ENCODE peak calls at places on chromosome 2, in seven cellular contexts. J is sigmoid colon; B is left lung; D is hepatocyte; U is prostate gland; Q is CD8-positive, alpha-beta memory T cell; V is GM23248. M is an unnamed sample. For H3K9me3 and H3K4me1, the result is how much of the 10 kb centered on the place peaks cover.

GRCh38 chr2:241777167-241777685 is 604 bp downstream of the GAL3ST2 start:
- DNase-seq in V (no peak), U (no peak), B (peak), J (peak), D (no peak), Q (no peak), M (no peak)

GRCh38 chr2:113236367-113237159 is 42.2 kb downstream of the PAX8 start:
- DNase-seq in D (no peak), Q (no peak), B (no peak), U (no peak), J (peak), V (peak), M (no peak)

GRCh38 chr2:147937744-147938349 is 82.7 kb downstream of the ORC4 start:
- DNase-seq in V (peak), B (no peak), J (no peak), D (peak), Q (no peak), U (no peak), M (peak)

GRCh38 chr2:230898016-230898415 is 27.0 kb downstream of the GPR55 start:
- DNase-seq in D (peak), B (no peak), U (no peak), J (peak), V (no peak), Q (no peak), M (peak)

GRCh38 chr2:20451761-20452499 is 5.1 kb downstream of the RHOB start:
- DNase-seq in V (no peak), Q (no peak), J (peak), D (no peak), B (no peak), U (no peak), M (no peak)

GRCh38 chr2:141055526-141055925 is 1075.3 kb downstream of the LRP1B start:
- DNase-seq in B (no peak), U (no peak), V (peak), Q (no peak), D (no peak), J (no peak), M (no peak)

GRCh38 chr2:26685312-26685711 is 7.2 kb upstream of the KCNK3 start:
- DNase-seq in Q (no peak), B (no peak), V (no peak), J (peak), D (no peak), U (no peak), M (no peak)

GRCh38 chr2:223731503-223731902 is 105.9 kb downstream of the AP1S3 start:
- DNase-seq in B (no peak), U (no peak), D (no peak), V (no peak), J (no peak), Q (no peak), M (no peak)

GRCh38 chr2:238505892-238506280 is 79.2 kb downstream of the ASB1 start:
- DNase-seq in U (no peak), B (no peak), D (no peak), V (no peak), Q (no peak), J (peak), M (no peak)

GRCh38 chr2:226125151-226125550 is 674.5 kb downstream of the IRS1 start:
- DNase-seq in B (no peak), D (no peak), Q (no peak), U (no peak), J (no peak), V (no peak), M (no peak)

GRCh38 chr2:181474227-181474626 is 17.0 kb downstream of the ITGA4 start:
- DNase-seq in U (no peak), D (no peak), Q (no peak), V (no peak), B (no peak), J (no peak), M (no peak)

GRCh38 chr2:175180701-175181103 is 808 bp downstream of the ATP5MC3 start:
- DNase-seq in B (no peak), V (peak), Q (peak), U (no peak), D (peak), J (peak), M (peak)

GRCh38 chr2:175181877-175182308 is 383 bp upstream of the ATP5MC3 start:
- DNase-seq in B (no peak), D (no peak), J (no peak), U (no peak), Q (no peak), V (no peak), M (no peak)

GRCh38 chr2:175183674-175184073 is 2.2 kb upstream of the ATP5MC3 start:
- DNase-seq in Q (no peak), B (no peak), V (no peak), D (no peak), J (no peak), U (no peak), M (no peak)

GRCh38 chr2:175176624-175177023 is 4.9 kb downstream of the ATP5MC3 start:
- DNase-seq in J (no peak), B (no peak), Q (no peak), U (no peak), D (no peak), V (no peak), M (no peak)

DNA sequence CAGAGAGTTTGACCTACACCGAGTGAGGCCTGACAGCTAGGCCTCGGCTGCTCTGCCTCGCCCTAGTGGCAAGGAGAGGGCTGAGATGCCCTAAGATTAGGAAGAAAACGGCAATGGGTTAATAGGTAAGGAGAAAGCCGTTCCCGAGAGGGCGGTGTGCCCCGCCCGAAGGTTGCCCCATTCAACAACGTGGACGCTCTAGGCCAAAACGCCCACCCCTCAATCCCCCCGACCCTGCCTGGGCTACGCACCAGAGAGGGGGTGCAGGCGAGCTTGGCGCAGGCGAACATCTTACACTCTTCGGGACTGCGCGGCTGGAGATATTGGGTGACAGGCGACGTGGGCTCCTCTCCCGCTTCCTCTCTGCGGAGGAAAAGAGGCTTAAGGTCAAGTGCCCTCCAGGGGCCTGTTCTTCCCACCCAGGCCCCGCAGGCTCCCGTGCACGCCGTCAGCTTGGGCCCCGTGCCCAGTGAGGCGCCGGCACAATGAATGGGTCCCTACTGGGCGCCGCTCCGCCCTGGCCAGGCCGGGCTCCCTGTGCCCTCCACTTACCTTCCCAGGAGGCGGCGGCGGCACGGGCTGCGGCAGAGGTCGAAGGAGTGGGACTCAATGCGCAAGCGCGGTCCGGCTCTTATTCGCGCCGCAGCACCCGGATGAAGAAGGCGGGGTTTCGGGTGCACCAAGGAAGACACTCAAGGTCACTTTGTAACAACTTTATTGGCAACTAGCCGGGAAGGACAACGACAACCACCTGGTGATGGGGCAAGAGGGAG is at the start of gene ATP5MC3:
- DNase-seq in U (peak), B (peak), V (peak), J (peak), Q (peak), D (peak), M (peak)
- H3K4me3 ChIP-seq in U (peak), B (peak), V (peak), J (peak), Q (peak), D (peak), M (peak)

DNA sequence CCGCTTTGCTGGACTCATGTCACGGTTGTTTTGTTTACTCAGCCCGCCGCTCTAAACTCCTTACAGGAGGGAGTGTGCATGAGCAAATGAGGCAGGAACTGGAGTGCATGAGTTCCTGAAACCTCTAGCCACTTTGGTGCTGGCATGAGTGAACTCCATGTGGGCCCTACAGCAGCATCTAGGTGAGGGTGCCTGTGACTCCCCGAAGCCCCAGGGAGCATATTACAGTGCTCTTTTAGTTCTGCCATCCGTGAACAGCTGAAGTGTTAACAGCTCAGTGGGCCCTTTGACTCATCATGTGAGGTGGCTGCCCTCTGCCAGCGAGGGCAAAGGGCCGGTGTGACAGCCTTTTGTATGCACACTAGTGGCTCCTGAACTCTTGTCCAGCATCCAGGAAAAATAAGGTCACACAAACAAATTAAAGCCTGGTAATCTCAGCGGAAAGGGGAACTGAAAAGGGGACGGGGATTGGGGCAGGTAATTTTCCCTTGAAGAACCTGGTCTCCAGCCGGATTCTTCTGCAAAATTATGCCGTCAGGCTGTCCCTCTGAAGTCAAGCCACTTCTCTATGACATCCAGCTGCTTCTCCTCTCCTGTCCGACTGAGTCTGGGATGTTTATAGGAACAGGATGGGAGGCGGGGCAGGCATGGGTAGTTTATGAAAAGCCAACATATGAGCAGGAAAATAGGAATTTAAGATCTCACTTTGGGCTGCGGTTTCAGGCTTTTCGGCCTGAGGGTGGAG is 1668.6 kb downstream of the SUCLG1 start:
- DNase-seq in B (no peak), V (peak), D (peak), Q (no peak), U (no peak), J (no peak), M (no peak)
- H3K9me3 ChIP-seq in B (under half), V (under half), D (under half), Q (under half), U (under half), J (under half), M (under half)

GRCh38 chr2:68771211-68771721 is 36.7 kb downstream of the ARHGAP25 start:
- DNase-seq in U (no peak), Q (no peak), J (no peak), B (no peak), V (no peak), D (no peak), M (no peak)

GRCh38 chr2:68768461-68768860 is 33.9 kb downstream of the ARHGAP25 start:
- DNase-seq in Q (no peak), D (no peak), J (no peak), B (no peak), U (no peak), V (no peak), M (no peak)

GRCh38 chr2:68770271-68771111 is 35.9 kb downstream of the ARHGAP25 start:
- DNase-seq in J (no peak), B (no peak), U (no peak), V (no peak), Q (no peak), D (no peak), M (no peak)

GRCh38 chr2:68768951-68769350 is 34.3 kb downstream of the ARHGAP25 start:
- DNase-seq in Q (no peak), J (no peak), D (no peak), U (no peak), V (no peak), B (no peak), M (no peak)

DNA sequence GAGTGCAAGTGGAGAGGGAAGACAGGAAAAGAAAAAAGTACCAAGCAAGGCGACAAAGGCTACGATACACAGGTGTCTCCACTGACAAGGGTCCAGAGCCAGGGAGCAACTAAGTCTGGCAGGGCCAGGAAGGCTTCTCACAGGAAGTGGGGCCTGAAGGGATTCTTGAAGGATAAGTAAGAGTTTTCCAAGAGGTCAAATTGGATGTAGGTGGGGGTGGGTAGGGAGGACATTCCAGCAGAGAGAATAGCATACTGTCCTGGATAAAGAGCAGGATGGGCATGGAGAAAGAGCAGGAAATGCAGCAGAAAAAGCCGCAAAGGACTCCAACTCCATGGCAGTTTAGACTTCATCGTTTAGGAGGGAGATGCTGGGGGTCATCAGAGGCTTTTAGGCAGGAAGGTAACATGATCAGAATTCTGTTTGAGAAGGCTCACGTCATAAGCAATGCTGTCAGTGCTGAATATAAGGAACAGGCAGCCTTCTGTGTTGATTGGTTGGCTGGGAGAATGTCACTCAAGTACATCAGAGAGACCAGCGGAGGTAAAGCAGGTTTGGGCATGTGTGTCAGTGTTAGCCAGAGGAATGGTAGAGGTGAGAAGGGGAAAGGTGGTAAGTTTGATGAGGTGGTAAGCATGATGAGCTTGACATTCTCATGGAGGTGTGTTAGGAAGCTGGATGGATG is 35.1 kb downstream of the ARHGAP25 start:
- DNase-seq in V (no peak), Q (no peak), B (no peak), D (no peak), U (no peak), J (no peak), M (no peak)
- H3K4me1 ChIP-seq in V (under half), Q (half or more), B (half or more), D (under half), U (under half), J (under half), M (half or more)

GRCh38 chr2:42050350-42051167 is 2.7 kb downstream of the PKDCC start:
- DNase-seq in J (no peak), B (no peak), D (no peak), Q (no peak), V (peak), U (no peak), M (no peak)
- H3K4me3 ChIP-seq in J (peak), B (peak), D (peak), Q (no peak), V (peak), U (peak), M (no peak)

GRCh38 chr2:191759200-191759507 is 81.2 kb downstream of the NABP1 start:
- DNase-seq in D (no peak), J (no peak), V (no peak), B (no peak), U (no peak), Q (no peak), M (no peak)

GRCh38 chr2:191757256-191757655 is 79.3 kb downstream of the NABP1 start:
- DNase-seq in D (no peak), J (no peak), B (no peak), U (no peak), V (no peak), Q (no peak), M (no peak)

GRCh38 chr2:191754103-191754502 is 76.2 kb downstream of the NABP1 start:
- DNase-seq in V (no peak), J (no peak), U (no peak), B (no peak), Q (no peak), D (no peak), M (no peak)

GRCh38 chr2:191758420-191759199 is 80.7 kb downstream of the NABP1 start:
- DNase-seq in J (no peak), B (peak), V (peak), U (no peak), Q (peak), D (peak), M (peak)

DNA sequence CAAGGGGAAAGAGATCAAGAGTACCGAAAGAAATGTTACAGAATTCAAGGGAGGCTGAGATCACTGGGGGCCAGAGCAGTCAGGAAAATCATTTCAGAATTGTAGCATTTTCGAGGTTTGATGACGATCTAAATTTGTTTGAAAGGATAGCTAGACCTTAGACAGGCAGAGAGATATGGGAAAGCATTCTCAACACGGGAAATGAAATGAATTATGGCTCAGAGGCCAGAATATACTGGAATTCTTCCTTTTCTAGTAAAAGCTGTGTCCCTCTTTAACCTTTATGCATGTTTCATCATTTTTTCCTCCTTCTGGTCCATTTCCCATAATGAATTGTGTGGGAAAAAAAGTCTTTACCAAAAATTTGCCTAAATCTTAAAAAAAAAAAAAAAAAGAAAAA is 78.8 kb downstream of the NABP1 start:
- DNase-seq in J (no peak), B (no peak), D (no peak), U (no peak), V (no peak), Q (no peak), M (no peak)
- H3K9me3 ChIP-seq in J (under half), B (under half), D (under half), U (under half), V (under half), Q (under half), M (under half)

GRCh38 chr2:191316246-191316645 is 71.0 kb downstream of the MYO1B start:
- DNase-seq in J (no peak), B (no peak), V (peak), Q (no peak), U (no peak), D (no peak), M (no peak)

GRCh38 chr2:191320881-191321280 is 75.7 kb downstream of the MYO1B start:
- DNase-seq in Q (no peak), D (no peak), B (no peak), U (no peak), V (peak), J (no peak), M (no peak)

GRCh38 chr2:191319181-191319580 is 74.0 kb downstream of the MYO1B start:
- DNase-seq in B (no peak), V (peak), D (no peak), Q (no peak), J (no peak), U (no peak), M (no peak)

GRCh38 chr2:191318729-191319078 is 73.5 kb downstream of the MYO1B start:
- DNase-seq in Q (no peak), U (no peak), B (no peak), D (peak), J (no peak), V (peak), M (no peak)

DNA sequence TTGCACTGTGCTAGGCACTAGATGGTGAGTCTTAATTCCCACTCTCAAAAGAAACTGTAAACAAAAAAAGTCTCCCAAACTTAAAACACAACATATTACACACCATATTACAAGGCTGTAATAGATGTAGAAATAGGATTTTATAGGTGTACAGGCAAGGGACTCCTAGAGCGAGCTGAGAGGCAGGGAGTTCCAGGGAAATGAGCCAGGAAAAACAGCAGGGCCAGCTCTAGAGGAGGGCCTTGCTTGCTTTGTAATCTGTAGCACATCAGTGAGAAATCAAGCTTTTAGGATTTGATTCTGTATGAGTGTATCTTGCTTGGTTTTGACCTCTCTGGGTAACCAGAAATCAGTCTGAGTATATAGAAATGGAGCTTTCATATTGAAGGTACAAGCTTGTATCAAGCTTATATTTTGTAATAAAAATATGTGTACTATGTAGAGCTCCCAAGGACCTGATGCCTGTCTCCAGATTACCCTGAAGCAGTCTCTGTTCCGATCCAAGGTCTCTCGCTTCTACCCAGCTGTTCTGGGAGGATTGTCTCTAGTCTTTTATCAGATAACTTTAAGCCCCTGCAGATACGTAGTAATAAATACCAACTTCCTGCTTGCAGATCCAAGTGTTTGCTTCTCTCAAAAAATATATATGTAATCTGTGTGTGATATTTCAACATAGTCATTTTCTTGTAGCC is 73.0 kb downstream of the MYO1B start:
- DNase-seq in Q (no peak), J (peak), V (peak), B (no peak), D (no peak), U (peak), M (no peak)
- H3K4me1 ChIP-seq in Q (under half), J (under half), V (half or more), B (under half), D (under half), U (under half), M (under half)

GRCh38 chr2:31253344-31254155 is 19.6 kb downstream of the EHD3 start:
- DNase-seq in V (no peak), J (no peak), B (no peak), Q (no peak), D (peak), U (peak), M (no peak)

GRCh38 chr2:31254237-31255203 is 20.6 kb downstream of the EHD3 start:
- DNase-seq in V (no peak), Q (no peak), D (no peak), B (no peak), J (no peak), U (no peak), M (no peak)

GRCh38 chr2:31258351-31258750 is 24.4 kb downstream of the EHD3 start:
- DNase-seq in J (no peak), U (no peak), Q (no peak), V (no peak), D (no peak), B (no peak), M (no peak)

GRCh38 chr2:31256611-31257382 is 22.8 kb downstream of the EHD3 start:
- DNase-seq in D (peak), U (no peak), Q (no peak), B (no peak), J (no peak), V (no peak), M (no peak)

GRCh38 chr2:31255911-31256571 is 22.1 kb downstream of the EHD3 start:
- DNase-seq in Q (no peak), B (no peak), D (peak), V (no peak), U (no peak), J (no peak), M (no peak)
- H3K4me3 ChIP-seq in Q (no peak), B (no peak), D (no peak), V (no peak), U (no peak), J (no peak), M (no peak)